ENCODE peak calls at places on chromosome 14, in five cellular contexts. One of them, this sample, is unnamed.

GRCh38 chr14:24411468-24412454 is 13.0 kb downstream of the NYNRIN start:
- DNase-seq in tibial nerve: no peak
- DNase-seq in left ventricle myocardium superior: no peak
- DNase-seq in hypothalamus: no peak
- DNase-seq in activated CD4-positive, CD25-positive, alpha-beta regulatory T cell treated with anti-CD3 and anti-CD28 coated beads, Interleukin-2, amount 50 U/mL, for 72 hours: no peak
- DNase-seq in this sample: no peak

GRCh38 chr14:103846569-103847438 is 571 bp downstream of the PPP1R13B start:
- DNase-seq in tibial nerve: no peak
- DNase-seq in left ventricle myocardium superior: peak
- DNase-seq in hypothalamus: no peak
- DNase-seq in activated CD4-positive, CD25-positive, alpha-beta regulatory T cell treated with anti-CD3 and anti-CD28 coated beads, Interleukin-2, amount 50 U/mL, for 72 hours: peak
- DNase-seq in this sample: peak

GRCh38 chr14:21084988-21085853 is 13.2 kb downstream of the ZNF219 start:
- DNase-seq in tibial nerve: no peak
- DNase-seq in left ventricle myocardium superior: peak
- DNase-seq in hypothalamus: no peak
- DNase-seq in activated CD4-positive, CD25-positive, alpha-beta regulatory T cell treated with anti-CD3 and anti-CD28 coated beads, Interleukin-2, amount 50 U/mL, for 72 hours: no peak
- DNase-seq in this sample: no peak

GRCh38 chr14:68757618-68758081 is 35.2 kb downstream of the ZFP36L1 start:
- DNase-seq in tibial nerve: no peak
- DNase-seq in left ventricle myocardium superior: peak
- DNase-seq in hypothalamus: no peak
- DNase-seq in activated CD4-positive, CD25-positive, alpha-beta regulatory T cell treated with anti-CD3 and anti-CD28 coated beads, Interleukin-2, amount 50 U/mL, for 72 hours: no peak
- DNase-seq in this sample: no peak

GRCh38 chr14:26276757-26277156 is 321.1 kb downstream of the NOVA1 start:
- DNase-seq in tibial nerve: no peak
- DNase-seq in left ventricle myocardium superior: no peak
- DNase-seq in hypothalamus: no peak
- DNase-seq in activated CD4-positive, CD25-positive, alpha-beta regulatory T cell treated with anti-CD3 and anti-CD28 coated beads, Interleukin-2, amount 50 U/mL, for 72 hours: no peak
- DNase-seq in this sample: no peak

GRCh38 chr14:93965287-93965821 is 11.0 kb downstream of the ASB2 start:
- DNase-seq in tibial nerve: no peak
- DNase-seq in left ventricle myocardium superior: no peak
- DNase-seq in hypothalamus: no peak
- DNase-seq in activated CD4-positive, CD25-positive, alpha-beta regulatory T cell treated with anti-CD3 and anti-CD28 coated beads, Interleukin-2, amount 50 U/mL, for 72 hours: no peak
- DNase-seq in this sample: peak

GRCh38 chr14:56817396-56817921 is 7.2 kb upstream of the OTX2 start:
- DNase-seq in tibial nerve: no peak
- DNase-seq in left ventricle myocardium superior: no peak
- DNase-seq in hypothalamus: no peak
- DNase-seq in activated CD4-positive, CD25-positive, alpha-beta regulatory T cell treated with anti-CD3 and anti-CD28 coated beads, Interleukin-2, amount 50 U/mL, for 72 hours: no peak
- DNase-seq in this sample: no peak

GRCh38 chr14:61280526-61281185 is 482 bp downstream of the TMEM30B start:
- DNase-seq in tibial nerve: peak
- DNase-seq in left ventricle myocardium superior: peak
- DNase-seq in hypothalamus: no peak
- DNase-seq in activated CD4-positive, CD25-positive, alpha-beta regulatory T cell treated with anti-CD3 and anti-CD28 coated beads, Interleukin-2, amount 50 U/mL, for 72 hours: peak
- DNase-seq in this sample: peak

GRCh38 chr14:80172380-80173055 is 38.8 kb downstream of the DIO2 start:
- DNase-seq in tibial nerve: no peak
- DNase-seq in left ventricle myocardium superior: no peak
- DNase-seq in hypothalamus: no peak
- DNase-seq in activated CD4-positive, CD25-positive, alpha-beta regulatory T cell treated with anti-CD3 and anti-CD28 coated beads, Interleukin-2, amount 50 U/mL, for 72 hours: no peak
- DNase-seq in this sample: no peak

GRCh38 chr14:54533100-54533499 is 23.4 kb downstream of the CGRRF1 start:
- DNase-seq in tibial nerve: no peak
- DNase-seq in left ventricle myocardium superior: no peak
- DNase-seq in hypothalamus: no peak
- DNase-seq in activated CD4-positive, CD25-positive, alpha-beta regulatory T cell treated with anti-CD3 and anti-CD28 coated beads, Interleukin-2, amount 50 U/mL, for 72 hours: no peak
- DNase-seq in this sample: no peak

GRCh38 chr14:34843011-34843554 is 32.1 kb downstream of the BAZ1A start:
- DNase-seq in tibial nerve: no peak
- DNase-seq in left ventricle myocardium superior: no peak
- DNase-seq in hypothalamus: no peak
- DNase-seq in activated CD4-positive, CD25-positive, alpha-beta regulatory T cell treated with anti-CD3 and anti-CD28 coated beads, Interleukin-2, amount 50 U/mL, for 72 hours: no peak
- DNase-seq in this sample: no peak

GRCh38 chr14:52527052-52527451 is 25.3 kb downstream of the TXNDC16 start:
- DNase-seq in tibial nerve: no peak
- DNase-seq in left ventricle myocardium superior: no peak
- DNase-seq in hypothalamus: no peak
- DNase-seq in activated CD4-positive, CD25-positive, alpha-beta regulatory T cell treated with anti-CD3 and anti-CD28 coated beads, Interleukin-2, amount 50 U/mL, for 72 hours: no peak
- DNase-seq in this sample: no peak

GRCh38 chr14:21734457-21735074 is 60.9 kb upstream of the OR4E1 start:
- DNase-seq in tibial nerve: no peak
- DNase-seq in left ventricle myocardium superior: no peak
- DNase-seq in hypothalamus: no peak
- DNase-seq in activated CD4-positive, CD25-positive, alpha-beta regulatory T cell treated with anti-CD3 and anti-CD28 coated beads, Interleukin-2, amount 50 U/mL, for 72 hours: no peak
- DNase-seq in this sample: no peak

GRCh38 chr14:92421756-92422155 is 91.8 kb upstream of the RIN3 start:
- DNase-seq in tibial nerve: no peak
- DNase-seq in left ventricle myocardium superior: no peak
- DNase-seq in hypothalamus: no peak
- DNase-seq in activated CD4-positive, CD25-positive, alpha-beta regulatory T cell treated with anti-CD3 and anti-CD28 coated beads, Interleukin-2, amount 50 U/mL, for 72 hours: no peak
- DNase-seq in this sample: no peak

GRCh38 chr14:60266021-60266937 is 17.3 kb downstream of the PPM1A start:
- DNase-seq in tibial nerve: no peak
- DNase-seq in left ventricle myocardium superior: no peak
- DNase-seq in hypothalamus: no peak
- DNase-seq in activated CD4-positive, CD25-positive, alpha-beta regulatory T cell treated with anti-CD3 and anti-CD28 coated beads, Interleukin-2, amount 50 U/mL, for 72 hours: no peak
- DNase-seq in this sample: no peak

GRCh38 chr14:64997108-64997794 is 10.6 kb downstream of the FNTB start:
- DNase-seq in tibial nerve: no peak
- DNase-seq in left ventricle myocardium superior: no peak
- DNase-seq in hypothalamus: no peak
- DNase-seq in activated CD4-positive, CD25-positive, alpha-beta regulatory T cell treated with anti-CD3 and anti-CD28 coated beads, Interleukin-2, amount 50 U/mL, for 72 hours: no peak
- DNase-seq in this sample: peak

GRCh38 chr14:68611611-68612010 is 181.3 kb downstream of the ZFP36L1 start:
- DNase-seq in tibial nerve: no peak
- DNase-seq in left ventricle myocardium superior: no peak
- DNase-seq in hypothalamus: no peak
- DNase-seq in activated CD4-positive, CD25-positive, alpha-beta regulatory T cell treated with anti-CD3 and anti-CD28 coated beads, Interleukin-2, amount 50 U/mL, for 72 hours: no peak
- DNase-seq in this sample: no peak

GRCh38 chr14:91185721-91186120 is 58.8 kb downstream of the GPR68 start:
- DNase-seq in tibial nerve: no peak
- DNase-seq in left ventricle myocardium superior: no peak
- DNase-seq in hypothalamus: no peak
- DNase-seq in activated CD4-positive, CD25-positive, alpha-beta regulatory T cell treated with anti-CD3 and anti-CD28 coated beads, Interleukin-2, amount 50 U/mL, for 72 hours: no peak
- DNase-seq in this sample: no peak

GRCh38 chr14:50068496-50068895 is 47.9 kb downstream of the VCPKMT start:
- DNase-seq in tibial nerve: no peak
- DNase-seq in left ventricle myocardium superior: no peak
- DNase-seq in hypothalamus: no peak
- DNase-seq in activated CD4-positive, CD25-positive, alpha-beta regulatory T cell treated with anti-CD3 and anti-CD28 coated beads, Interleukin-2, amount 50 U/mL, for 72 hours: peak
- DNase-seq in this sample: no peak

GRCh38 chr14:100715803-100716202 is 10.9 kb upstream of the DLK1 start:
- DNase-seq in tibial nerve: no peak
- DNase-seq in left ventricle myocardium superior: no peak
- DNase-seq in hypothalamus: no peak
- DNase-seq in activated CD4-positive, CD25-positive, alpha-beta regulatory T cell treated with anti-CD3 and anti-CD28 coated beads, Interleukin-2, amount 50 U/mL, for 72 hours: no peak
- DNase-seq in this sample: no peak

GRCh38 chr14:24071144-24071697 is at the start of gene CPNE6:
- DNase-seq in tibial nerve: no peak
- DNase-seq in left ventricle myocardium superior: no peak
- DNase-seq in hypothalamus: no peak
- DNase-seq in activated CD4-positive, CD25-positive, alpha-beta regulatory T cell treated with anti-CD3 and anti-CD28 coated beads, Interleukin-2, amount 50 U/mL, for 72 hours: no peak
- DNase-seq in this sample: no peak

GRCh38 chr14:94305620-94306019 is 12.6 kb upstream of the SERPINA10 start:
- DNase-seq in tibial nerve: no peak
- DNase-seq in left ventricle myocardium superior: no peak
- DNase-seq in hypothalamus: no peak
- DNase-seq in activated CD4-positive, CD25-positive, alpha-beta regulatory T cell treated with anti-CD3 and anti-CD28 coated beads, Interleukin-2, amount 50 U/mL, for 72 hours: no peak
- DNase-seq in this sample: no peak

GRCh38 chr14:99268776-99269510 is 3.1 kb downstream of the BCL11B start:
- DNase-seq in tibial nerve: no peak
- DNase-seq in left ventricle myocardium superior: no peak
- DNase-seq in hypothalamus: no peak
- DNase-seq in activated CD4-positive, CD25-positive, alpha-beta regulatory T cell treated with anti-CD3 and anti-CD28 coated beads, Interleukin-2, amount 50 U/mL, for 72 hours: no peak
- DNase-seq in this sample: no peak

This sample was measured in PC-9.